ENCODE peak calls at places on chromosomes 2 and 18, in eight cellular contexts. I is CD8-positive, alpha-beta memory T cell; A is Panc1; C is HepG2; Z is psoas muscle; G is A549; S is aorta; F is iPS DF 6.9. M is an unnamed sample. For H3K4me1, the result is how much of the 10 kb centered on the place peaks cover.

GRCh38 chr2:126836761-126837679 is 61.7 kb upstream of the TEX51 start:
- DNase-seq in C (no peak), Z (no peak), G (no peak), S (no peak), A (no peak), I (no peak), F (no peak), M (no peak)

GRCh38 chr2:142721015-142721414 is 156.4 kb upstream of the KYNU start:
- DNase-seq in G (no peak), I (no peak), A (no peak), S (no peak), Z (no peak), F (no peak), C (no peak), M (no peak)

GRCh38 chr18:14999085-14999975 is 251.4 kb downstream of the ANKRD30B start:
- DNase-seq in I (no peak), C (no peak), G (no peak), A (no peak), S (no peak), Z (no peak), F (no peak), M (peak)

GRCh38 chr2:133956434-133956935 is 297.4 kb upstream of the MGAT5 start:
- DNase-seq in S (no peak), A (no peak), F (no peak), I (no peak), G (no peak), C (no peak), Z (no peak), M (no peak)

GRCh38 chr18:55515204-55515603 is 72.8 kb downstream of the TCF4 start:
- DNase-seq in I (no peak), G (no peak), S (no peak), A (no peak), Z (peak), C (no peak), F (no peak), M (no peak)

GRCh38 chr2:149312039-149312438 is 18.3 kb upstream of the LYPD6 start:
- DNase-seq in G (no peak), I (no peak), S (no peak), F (no peak), Z (no peak), A (no peak), C (no peak), M (no peak)

GRCh38 chr2:71453404-71454220 is at the start of gene DYSF:
- DNase-seq in G (no peak), C (no peak), A (no peak), I (no peak), F (no peak), S (peak), Z (peak), M (peak)

GRCh38 chr2:207097278-207097677 is 68.5 kb downstream of the KLF7 start:
- DNase-seq in I (no peak), A (no peak), G (no peak), C (no peak), Z (no peak), F (no peak), S (no peak), M (peak)

GRCh38 chr18:49878996-49879585 is 65.8 kb upstream of the ACAA2 start:
- DNase-seq in A (no peak), Z (no peak), G (no peak), S (no peak), F (no peak), I (no peak), C (no peak), M (no peak)

GRCh38 chr2:217277646-217278048 is 417.8 kb upstream of the TNP1 start:
- DNase-seq in G (peak), S (peak), I (no peak), A (no peak), Z (peak), F (no peak), C (peak), M (no peak)

GRCh38 chr2:189698020-189698887 is 23.8 kb downstream of the ANKAR start:
- DNase-seq in Z (no peak), S (no peak), C (peak), F (no peak), A (no peak), I (peak), G (peak), M (peak)
- H3K4me3 ChIP-seq in Z (peak), S (no peak), C (no peak), F (no peak), A (no peak), I (no peak), G (no peak), M (no peak)

DNA sequence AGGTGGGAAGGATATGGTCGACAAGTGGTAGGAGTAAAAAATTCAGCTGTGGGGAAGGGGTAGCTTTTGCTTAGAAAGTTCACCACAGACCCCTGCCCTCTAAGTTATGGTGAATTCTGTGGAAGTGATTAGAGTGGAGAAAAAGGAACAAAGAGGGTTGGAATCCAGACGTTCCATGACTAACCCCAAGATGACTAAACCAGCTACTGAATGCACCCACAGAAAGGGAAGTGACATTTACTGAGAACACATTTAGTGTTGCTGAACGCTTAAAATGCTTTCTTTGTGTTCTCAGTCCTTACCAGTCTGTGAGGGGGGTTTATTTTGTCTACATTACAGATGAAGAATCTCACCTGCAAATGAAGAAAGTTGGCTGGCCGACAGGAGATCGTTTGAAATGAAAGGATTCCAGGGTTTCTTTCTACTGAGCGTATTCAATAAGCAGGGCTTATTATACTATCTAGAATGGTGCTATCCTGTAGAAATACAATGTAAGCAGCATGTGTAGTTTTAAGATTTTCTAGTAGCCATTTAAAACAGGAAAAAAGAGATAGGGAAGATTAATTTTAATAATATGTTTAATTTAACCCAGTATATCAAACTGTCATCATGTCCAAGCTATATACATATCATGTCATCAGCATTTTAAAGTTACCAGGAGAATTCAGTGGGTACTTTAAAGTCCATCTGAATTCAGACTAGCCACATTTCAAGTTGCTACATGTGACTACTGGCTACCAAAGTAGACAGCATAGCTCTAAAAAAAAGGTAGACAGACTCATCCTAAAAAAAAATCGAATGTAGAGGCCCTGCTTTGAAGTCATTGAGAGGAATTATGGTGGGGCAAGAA is 60.1 kb downstream of the LIMS1 start:
- DNase-seq in F (no peak), G (no peak), C (peak), I (no peak), A (no peak), S (no peak), Z (no peak), M (no peak)
- H3K4me1 ChIP-seq in F (under half), G (half or more), C (under half), I (under half), A (under half), S (under half), Z (half or more), M (under half)

GRCh38 chr18:79458917-79459803 is 63.4 kb downstream of the NFATC1 start:
- DNase-seq in G (no peak), Z (no peak), F (no peak), I (no peak), A (no peak), S (no peak), C (no peak), M (peak)
- H3K4me3 ChIP-seq in G (no peak), Z (peak), F (no peak), I (no peak), A (no peak), S (no peak), C (no peak), M (no peak)

GRCh38 chr2:159187095-159187494 is 99.4 kb downstream of the WDSUB1 start:
- DNase-seq in S (no peak), G (no peak), Z (no peak), A (no peak), C (no peak), I (no peak), F (no peak), M (no peak)

GRCh38 chr2:159185401-159186130 is 100.9 kb downstream of the WDSUB1 start:
- DNase-seq in C (peak), F (no peak), G (peak), Z (no peak), A (peak), S (no peak), I (no peak), M (peak)

GRCh38 chr2:159186462-159186861 is 100.0 kb downstream of the WDSUB1 start:
- DNase-seq in S (no peak), G (no peak), Z (no peak), I (no peak), C (no peak), A (no peak), F (no peak), M (no peak)

GRCh38 chr2:159192519-159192918 is 94.0 kb downstream of the WDSUB1 start:
- DNase-seq in C (no peak), S (no peak), I (no peak), F (no peak), G (no peak), A (no peak), Z (no peak), M (no peak)

GRCh38 chr2:159188449-159188848 is 98.1 kb downstream of the WDSUB1 start:
- DNase-seq in Z (no peak), F (no peak), I (no peak), A (no peak), S (no peak), G (no peak), C (no peak), M (no peak)
- H3K4me1 ChIP-seq in Z (under half), F (under half), I (under half), A (under half), S (under half), G (under half), C (under half), M (under half)

DNA sequence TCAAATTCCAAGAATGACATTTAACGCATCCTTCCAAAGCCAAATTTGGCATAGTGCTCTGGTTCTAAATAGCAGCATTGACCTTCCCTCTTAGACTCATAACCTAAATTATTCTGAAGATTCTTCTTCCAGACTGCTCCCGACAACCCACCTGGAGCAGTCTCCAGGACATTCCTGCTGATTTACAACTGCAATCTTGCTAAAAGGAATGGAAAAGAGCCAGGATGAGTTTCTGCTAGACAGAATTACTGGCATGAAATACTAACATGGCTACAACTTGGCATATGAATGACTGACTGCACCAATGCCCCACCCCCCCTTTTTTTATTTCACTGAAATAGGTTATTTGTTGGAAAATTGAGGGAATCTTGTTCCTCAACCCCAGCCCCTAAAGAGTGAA is 47.2 kb upstream of the ITGB6 start:
- DNase-seq in S (no peak), I (no peak), G (no peak), A (no peak), Z (no peak), F (no peak), C (no peak), M (no peak)
- H3K4me3 ChIP-seq in S (no peak), I (no peak), G (no peak), A (no peak), Z (no peak), F (no peak), C (no peak), M (no peak)

DNA sequence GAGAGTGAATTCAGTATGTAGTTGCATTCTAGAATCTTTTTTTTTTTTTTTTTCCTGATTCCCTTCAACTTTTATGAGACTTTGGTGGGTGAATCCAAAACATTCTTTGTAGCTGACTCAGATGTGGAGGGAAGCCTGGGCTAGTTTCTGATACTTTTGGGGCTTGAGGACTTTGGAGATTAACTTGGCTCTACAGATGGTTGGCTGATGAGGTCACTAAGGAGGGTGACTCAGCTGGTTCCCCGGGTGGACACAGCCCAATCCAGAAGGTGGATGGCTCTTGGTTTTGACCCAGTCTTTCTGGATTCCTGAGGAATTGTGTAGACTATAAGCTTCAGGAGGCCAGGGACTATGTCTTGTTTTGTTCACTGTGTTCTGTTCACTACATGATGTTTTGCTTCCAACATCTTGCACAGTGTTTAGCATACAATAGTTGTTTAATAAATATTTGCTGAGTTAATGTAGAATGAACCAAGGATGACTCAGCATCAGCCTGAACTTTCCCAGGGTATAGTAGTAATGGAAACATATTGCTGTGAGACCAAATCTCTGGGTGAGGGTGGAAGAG is 30.5 kb downstream of the LAMA3 start:
- DNase-seq in C (peak), A (peak), G (peak), I (no peak), F (no peak), S (no peak), Z (peak), M (peak)
- H3K4me1 ChIP-seq in C (under half), A (under half), G (half or more), I (under half), F (under half), S (under half), Z (under half), M (under half)

GRCh38 chr18:29439398-29439797 is 1262.5 kb upstream of the CDH2 start:
- DNase-seq in S (no peak), C (no peak), G (no peak), F (no peak), I (no peak), A (no peak), Z (no peak), M (no peak)
- H3K4me3 ChIP-seq in S (no peak), C (no peak), G (no peak), F (no peak), I (no peak), A (no peak), Z (no peak), M (no peak)

DNA sequence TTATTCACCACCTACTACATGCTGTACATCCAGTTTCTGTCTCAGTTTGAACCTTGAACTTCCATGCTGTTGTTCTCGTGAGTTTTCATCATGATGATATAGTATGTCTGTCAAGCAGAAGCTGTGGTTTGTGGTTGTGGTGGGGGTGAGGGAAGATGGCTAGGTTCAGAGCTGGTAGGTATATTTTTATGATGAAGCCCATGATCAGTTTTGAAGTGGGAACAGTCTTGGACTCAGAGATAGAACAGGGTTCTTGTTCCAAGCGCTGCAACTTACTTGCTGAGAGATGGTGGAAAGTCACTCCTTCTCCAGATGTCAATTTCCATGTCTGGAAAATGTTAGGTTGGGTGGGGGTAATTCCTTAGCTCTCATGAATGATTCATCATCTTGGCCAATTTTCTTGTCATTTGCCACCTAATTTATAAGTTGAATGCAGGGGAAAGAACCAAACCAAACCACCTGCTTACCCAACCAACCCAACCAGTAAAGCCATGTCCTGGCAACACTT is 21.6 kb downstream of the PMAIP1 start:
- DNase-seq in C (no peak), F (no peak), I (peak), A (no peak), S (no peak), G (no peak), Z (no peak), M (peak)
- H3K4me1 ChIP-seq in C (under half), F (under half), I (under half), A (under half), S (under half), G (under half), Z (under half), M (under half)

GRCh38 chr2:8584174-8585066 is 97.4 kb upstream of the ID2 start:
- DNase-seq in G (no peak), C (no peak), Z (no peak), S (no peak), A (no peak), F (no peak), I (no peak), M (no peak)
- H3K4me3 ChIP-seq in G (no peak), C (no peak), Z (peak), S (no peak), A (peak), F (no peak), I (no peak), M (no peak)

GRCh38 chr2:111671426-111672150 is 212.4 kb downstream of the ANAPC1 start:
- DNase-seq in C (peak), S (no peak), A (no peak), I (no peak), F (no peak), Z (peak), G (no peak), M (no peak)
- H3K4me1 ChIP-seq in C (under half), S (under half), A (under half), I (under half), F (under half), Z (under half), G (under half), M (under half)